ENCODE peak calls at places on chromosomes 16 and 17, in six cellular contexts. R is HCT116, Y is HepG2, W is GM12878, M is H1, N is K562. S is an unnamed sample.

GRCh38 chr16:15846510-15846909 is 10.3 kb downstream of the MYH11 start:
- DNase-seq in R (no peak), Y (no peak), W (no peak), M (no peak), N (no peak), S (no peak)

GRCh38 chr16:49910761-49911160 is 54.8 kb upstream of the ZNF423 start:
- DNase-seq in R (no peak), Y (no peak), W (no peak), M (peak), N (no peak), S (no peak)

GRCh38 chr16:27258241-27258734 is 10.3 kb downstream of the NSMCE1 start:
- DNase-seq in R (no peak), Y (peak), W (no peak), M (no peak), N (no peak), S (peak)

GRCh38 chr17:43030137-43030767 is 5.2 kb downstream of the RND2 start:
- DNase-seq in R (no peak), Y (no peak), W (no peak), M (no peak), N (no peak), S (no peak)

GRCh38 chr16:1612320-1613111 is at the start of gene CRAMP1:
- DNase-seq in R (no peak), Y (no peak), W (no peak), M (no peak), N (no peak), S (no peak)

GRCh38 chr16:78659668-78660217 is 560.3 kb downstream of the WWOX start:
- DNase-seq in R (no peak), Y (no peak), W (no peak), M (no peak), N (no peak), S (no peak)

GRCh38 chr17:10226930-10227695 is 28.7 kb upstream of the GAS7 start:
- DNase-seq in R (peak), Y (peak), W (no peak), M (peak), N (peak), S (peak)

GRCh38 chr17:74404218-74404617 is 27.7 kb upstream of the GPRC5C start:
- DNase-seq in R (no peak), Y (no peak), W (no peak), M (peak), N (no peak), S (peak)

GRCh38 chr17:8696951-8697745 is 47.5 kb downstream of the CCDC42 start:
- DNase-seq in R (no peak), Y (peak), W (no peak), M (peak), N (no peak), S (peak)

GRCh38 chr17:76011951-76012350 is 11.3 kb downstream of the CDK3 start:
- DNase-seq in R (no peak), Y (no peak), W (no peak), M (no peak), N (no peak), S (no peak)

GRCh38 chr17:16108386-16108785 is 106.9 kb downstream of the NCOR1 start:
- DNase-seq in R (no peak), Y (no peak), W (no peak), M (no peak), N (no peak), S (no peak)

DNA sequence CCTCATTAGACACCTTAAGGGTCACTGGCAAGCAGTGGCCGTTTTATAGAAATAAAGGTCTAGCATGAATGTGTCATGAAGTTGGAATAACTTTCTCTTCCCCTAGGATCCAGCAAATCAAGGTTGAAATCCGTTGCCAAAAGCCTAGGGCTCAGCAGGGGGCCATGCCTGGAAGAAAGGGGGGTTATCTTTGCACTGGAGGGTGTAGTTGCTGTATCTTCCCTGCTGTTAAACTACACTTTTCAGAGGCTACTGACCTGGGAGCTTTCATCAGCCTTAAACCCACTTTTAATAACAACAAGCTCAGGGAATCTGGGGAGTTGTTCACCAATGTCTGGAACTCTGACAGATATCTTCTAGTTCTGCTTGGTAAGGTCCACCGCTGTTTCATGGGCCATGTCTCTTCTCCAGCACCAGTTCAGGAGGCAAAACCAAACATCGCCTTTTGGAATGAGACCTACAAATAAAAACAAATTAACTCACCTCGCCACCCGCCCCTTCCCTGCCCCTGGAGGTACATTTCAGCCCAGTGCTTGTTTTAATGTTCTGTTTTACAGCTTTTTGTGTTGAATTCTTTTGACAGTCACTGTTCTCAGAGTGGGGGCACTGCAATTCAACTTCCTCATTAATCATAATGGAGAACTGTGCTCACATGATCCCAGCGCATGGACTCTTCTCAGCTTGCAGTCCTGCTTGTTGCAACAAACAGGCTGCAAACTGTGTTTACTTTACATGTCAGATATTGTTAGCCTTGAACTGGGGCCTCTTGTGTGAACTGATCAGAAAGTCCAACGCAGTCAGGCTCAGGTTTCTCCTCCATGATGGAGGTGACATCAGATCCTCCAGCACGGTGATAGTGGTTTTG is 508.7 kb downstream of the KCNJ2 start:
- DNase-seq in R (no peak), Y (peak), W (no peak), M (no peak), N (no peak), S (peak)
- TF ChIP-seq ZNF274 in R (no peak), Y (no peak), W (no peak), M (no peak), N (no peak), S (no peak)

DNA sequence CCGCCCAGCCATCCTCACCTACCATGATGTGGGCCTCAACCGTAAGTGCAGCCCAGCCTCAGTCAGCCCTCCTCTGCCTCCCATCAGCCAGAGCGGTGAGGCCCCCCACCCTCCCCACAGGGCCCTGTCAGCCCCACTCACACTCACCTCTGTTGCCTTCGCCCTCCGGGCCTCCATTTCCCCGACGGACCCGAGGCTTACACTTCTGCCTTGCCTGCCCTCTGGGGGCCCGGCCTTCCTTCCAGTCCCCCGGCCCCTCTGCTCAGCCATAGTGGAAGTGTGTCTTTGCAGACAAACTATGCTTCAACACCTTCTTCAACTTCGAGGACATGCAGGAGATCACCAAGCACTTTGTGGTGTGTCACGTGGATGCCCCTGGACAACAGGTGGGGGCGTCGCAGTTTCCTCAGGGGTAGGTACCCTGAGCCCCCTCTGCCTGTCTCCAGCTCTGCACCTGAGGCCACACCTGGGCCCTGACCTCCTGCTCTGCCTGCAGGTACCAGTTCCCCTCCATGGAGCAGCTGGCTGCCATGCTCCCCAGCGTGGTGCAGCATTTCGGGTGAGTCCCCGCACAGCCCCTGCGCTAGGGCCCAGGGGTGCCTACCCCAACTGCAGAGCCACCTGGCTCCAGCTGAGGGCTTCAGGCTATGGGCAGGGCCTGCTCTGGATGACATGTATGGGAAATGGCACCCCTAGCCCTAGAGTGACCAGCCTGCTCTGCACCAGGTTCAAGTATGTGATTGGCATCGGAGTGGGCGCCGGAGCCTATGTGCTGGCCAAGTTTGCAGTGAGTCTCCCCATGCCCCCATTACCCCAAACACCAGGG is 4.1 kb downstream of the NDRG4 start:
- DNase-seq in R (no peak), Y (no peak), W (no peak), M (no peak), N (no peak), S (no peak)
- TF ChIP-seq ZNF274 in R (no peak), Y (no peak), W (no peak), M (no peak), N (no peak), S (no peak)

DNA sequence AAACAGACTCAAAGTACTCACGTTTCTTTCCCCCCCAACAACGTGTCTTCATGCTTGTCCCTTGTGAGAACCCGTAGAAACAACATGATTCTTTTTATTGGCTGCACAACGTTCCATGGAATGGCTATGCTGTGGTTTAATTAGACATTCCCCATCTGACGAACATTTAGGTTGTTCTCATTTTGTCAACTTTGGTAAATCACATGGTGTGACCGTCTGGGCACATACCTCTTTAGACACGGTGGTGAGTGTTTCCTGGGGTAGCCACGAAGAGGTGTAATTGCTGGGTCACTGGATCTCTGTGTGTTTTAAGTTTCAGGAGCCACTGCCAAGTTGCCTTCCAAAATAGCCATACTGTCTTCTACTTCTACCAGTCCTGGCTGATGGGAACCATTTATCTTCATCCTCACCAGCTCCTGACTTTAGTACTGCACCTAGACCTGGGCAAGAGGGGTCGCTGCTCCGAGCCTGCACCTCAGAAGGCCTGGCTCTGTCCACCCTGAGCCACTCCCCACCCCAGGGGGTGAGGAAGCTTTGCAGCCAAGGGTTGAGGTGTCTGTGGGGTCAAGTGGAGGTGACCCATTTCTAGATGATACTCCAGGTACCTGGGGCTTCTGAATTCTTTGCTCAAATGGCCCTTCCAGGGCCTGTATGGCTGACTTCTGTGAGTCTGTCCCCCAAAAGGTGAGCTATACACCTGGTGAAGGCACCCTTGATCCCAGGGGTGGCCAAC is 84.7 kb downstream of the IRX5 start:
- DNase-seq in R (no peak), Y (no peak), W (no peak), M (no peak), N (no peak), S (no peak)
- TF ChIP-seq ZNF274 in R (no peak), Y (no peak), W (no peak), M (no peak), N (no peak), S (no peak)

DNA sequence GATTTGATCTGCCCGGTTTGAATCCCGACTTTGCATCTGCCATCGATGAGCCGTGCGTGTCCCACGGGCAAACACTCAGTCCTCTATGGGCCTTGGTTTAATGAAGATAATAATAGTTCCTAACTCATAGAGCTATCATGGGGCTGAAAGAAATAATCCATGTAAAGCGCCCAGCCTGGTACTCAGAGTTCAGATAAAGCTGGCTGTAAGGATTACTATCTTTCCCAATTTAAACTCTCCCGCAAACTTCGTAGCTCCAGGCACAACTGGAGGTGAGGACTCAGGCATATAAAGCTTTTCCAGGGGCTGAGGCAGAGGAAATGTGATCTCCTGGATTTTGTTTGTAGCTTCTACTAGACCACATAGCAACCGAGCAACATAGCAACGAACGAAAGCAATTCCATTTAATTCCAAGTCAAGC is 16.3 kb downstream of the ALOX15 start:
- DNase-seq in R (no peak), Y (no peak), W (no peak), M (no peak), N (no peak), S (no peak)
- TF ChIP-seq ZNF274 in R (no peak), Y (no peak), W (no peak), M (no peak), N (no peak), S (no peak)

DNA sequence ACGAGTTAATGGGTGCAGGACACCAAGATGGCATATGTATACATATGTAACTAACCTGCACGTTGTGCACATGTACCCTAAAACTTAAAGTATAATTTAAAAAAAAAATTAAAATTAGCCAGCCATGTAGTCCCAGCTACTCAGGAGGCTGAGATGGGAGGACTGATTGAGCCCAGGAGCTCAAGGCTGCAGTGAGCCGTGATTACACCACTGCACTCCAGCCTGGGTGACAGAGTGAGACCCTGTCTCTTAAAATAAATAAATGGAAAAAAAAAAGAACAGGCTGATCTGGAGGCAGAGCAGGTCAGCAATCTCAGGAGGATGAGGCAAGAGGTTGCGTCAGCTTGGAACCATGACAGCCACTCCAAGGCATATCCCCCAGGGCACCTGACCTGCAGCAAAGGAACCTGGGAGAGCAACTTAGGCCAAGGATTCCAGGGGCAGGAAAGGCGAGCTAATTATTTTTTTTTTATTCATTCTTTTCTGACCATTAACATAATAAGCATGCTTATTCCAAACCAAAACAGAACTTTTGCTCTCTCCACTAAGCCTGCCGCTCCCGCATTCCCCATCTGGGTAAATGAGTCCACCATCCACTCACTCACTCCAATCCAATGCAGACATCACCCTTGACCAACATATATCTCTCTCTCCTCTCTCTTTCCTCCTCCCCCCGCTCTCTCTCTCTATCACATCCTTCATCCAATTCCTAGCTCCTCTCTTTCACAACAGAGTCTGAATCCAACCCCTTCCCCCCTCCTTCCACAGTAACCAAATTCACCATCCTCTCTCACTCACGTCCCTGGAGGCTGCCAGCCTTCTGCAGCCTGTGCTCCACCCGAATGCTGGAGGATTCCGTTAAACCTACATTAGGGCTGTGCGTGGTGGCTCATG is 47.7 kb downstream of the TK2 start:
- DNase-seq in R (no peak), Y (peak), W (no peak), M (no peak), N (no peak), S (no peak)
- TF ChIP-seq ZNF274 in R (no peak), Y (no peak), W (no peak), M (no peak), N (no peak), S (no peak)

DNA sequence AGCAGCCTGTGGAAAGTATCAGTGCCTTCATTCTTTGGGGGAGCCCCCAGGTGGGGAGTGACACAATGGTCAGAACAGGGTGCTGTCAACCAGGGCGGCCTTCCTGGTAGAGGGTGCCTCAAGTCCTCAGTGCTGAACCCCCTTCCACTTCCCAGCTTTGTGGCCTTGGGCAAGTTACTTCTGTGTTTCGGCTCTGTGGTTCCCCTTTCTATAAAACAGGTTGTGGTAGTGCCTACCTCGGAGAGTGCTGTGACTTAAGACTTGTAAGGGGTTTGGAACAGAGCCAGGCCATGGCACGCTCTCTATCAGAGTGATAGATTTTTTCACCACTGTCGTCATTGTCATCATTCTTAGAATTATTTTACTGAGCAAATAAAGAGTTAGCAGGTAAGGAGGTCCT is 141.1 kb downstream of the CCDC182 start:
- DNase-seq in R (no peak), Y (no peak), W (peak), M (no peak), N (no peak), S (no peak)
- TF ChIP-seq ZNF274 in R (no peak), Y (no peak), W (no peak), M (no peak), N (no peak), S (no peak)

GRCh38 chr17:2195729-2196128 is 107.9 kb downstream of the SMG6 start:
- DNase-seq in R (no peak), Y (no peak), W (peak), M (no peak), N (no peak), S (no peak)
- TF ChIP-seq ZNF274 in R (no peak), Y (no peak), W (no peak), M (no peak), N (no peak), S (no peak)